ENCODE peak calls at places on chromosomes 2 and 18, in nine cellular contexts. B is epithelial cell of esophagus, Y is foreskin fibroblast, D is astrocyte, J is neuronal stem cell, L is choroid plexus epithelial cell, Z is GM23248, K is adipocyte, T is LNCaP clone FGC. C is an unnamed sample.

GRCh38 chr2:19476347-19476746 is 117.9 kb upstream of the OSR1 start:
- DNase-seq in Y (no peak), Z (no peak), K (no peak), T (peak), B (no peak), L (no peak), D (no peak), J (no peak), C (no peak)

GRCh38 chr2:109210431-109211200 is 81.6 kb downstream of the SH3RF3 start:
- DNase-seq in L (peak), K (peak), D (peak), Y (peak), J (no peak), T (no peak), Z (peak), B (peak), C (no peak)

GRCh38 chr2:98911376-98912154 is 24.5 kb downstream of the CRACDL start:
- DNase-seq in Y (peak), J (no peak), K (peak), B (peak), L (peak), T (no peak), Z (peak), D (peak), C (peak)

GRCh38 chr2:219611306-219611705 is 13.6 kb downstream of the STK11IP start:
- DNase-seq in L (no peak), T (no peak), Y (no peak), D (no peak), B (no peak), Z (no peak), J (no peak), K (no peak), C (no peak)

GRCh38 chr2:31919499-31919898 is 91.3 kb downstream of the MEMO1 start:
- DNase-seq in D (no peak), Z (no peak), B (no peak), K (no peak), L (no peak), J (no peak), T (no peak), Y (no peak), C (no peak)

GRCh38 chr2:194557993-194558392 is 1099.0 kb upstream of the SLC39A10 start:
- DNase-seq in L (no peak), K (no peak), Y (no peak), B (no peak), Z (no peak), T (no peak), J (no peak), D (no peak), C (no peak)

GRCh38 chr2:176852667-176853066 is 359.9 kb upstream of the HNRNPA3 start:
- DNase-seq in Z (no peak), L (no peak), D (no peak), K (no peak), Y (no peak), T (no peak), J (no peak), B (no peak), C (no peak)

GRCh38 chr2:189096769-189097447 is 82.7 kb downstream of the COL5A2 start:
- DNase-seq in Y (peak), K (peak), Z (peak), D (peak), T (no peak), J (no peak), B (peak), L (peak), C (peak)

GRCh38 chr2:158191076-158191566 is 89.4 kb downstream of the UPP2 start:
- DNase-seq in Z (peak), Y (no peak), B (no peak), T (no peak), L (peak), K (peak), J (no peak), D (peak), C (no peak)

GRCh38 chr2:131140581-131140980 is 35.4 kb downstream of the PLEKHB2 start:
- DNase-seq in Y (no peak), T (no peak), J (no peak), D (no peak), L (no peak), B (no peak), K (no peak), Z (no peak), C (no peak)

GRCh38 chr2:71934595-71935263 is 212.9 kb downstream of the CYP26B1 start:
- DNase-seq in D (peak), L (peak), J (no peak), Y (peak), B (no peak), K (no peak), Z (peak), T (no peak), C (no peak)

DNA sequence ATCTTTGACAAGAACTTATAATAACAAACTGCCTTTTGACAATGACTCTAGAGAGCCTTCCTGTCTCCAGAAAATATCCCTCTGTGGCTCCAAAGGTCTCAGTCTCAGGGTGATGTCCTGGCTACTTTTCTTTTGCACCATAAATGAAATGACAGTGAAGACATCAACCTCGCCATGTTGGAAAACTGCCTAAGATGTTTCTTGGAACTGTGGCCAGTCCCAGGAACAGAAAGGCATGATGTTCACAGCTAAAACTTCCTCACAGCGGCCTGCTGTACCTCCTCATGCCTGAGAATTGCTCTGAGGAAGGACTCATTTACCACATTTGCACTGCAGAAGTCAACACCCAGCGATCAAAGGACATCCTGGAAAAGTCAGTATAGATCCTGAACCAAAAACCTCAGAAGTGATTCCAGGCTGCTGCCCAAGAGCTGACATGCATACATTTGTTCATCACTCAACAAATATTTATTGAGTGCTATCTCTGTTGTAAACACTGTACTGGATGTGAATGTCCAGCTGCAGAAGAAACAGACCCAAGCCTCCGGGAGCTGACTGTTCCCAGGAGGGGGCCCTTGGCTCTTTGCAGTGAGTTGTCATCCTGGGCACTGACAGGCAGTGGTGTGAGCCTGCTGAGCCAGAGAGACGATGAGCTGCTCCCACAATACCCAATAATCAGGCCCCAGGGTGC is 64.3 kb upstream of the ACSL3 start:
- DNase-seq in L (peak), K (peak), Y (peak), J (no peak), Z (no peak), B (no peak), T (peak), D (no peak), C (peak)
- H3K4me3 ChIP-seq in L (no peak), K (no peak), Y (no peak), J (no peak), Z (no peak), B (no peak), T (peak), D (no peak), C (no peak)

GRCh38 chr2:47405757-47406156 is 2.8 kb downstream of the MSH2 start:
- DNase-seq in J (no peak), D (no peak), Y (no peak), B (no peak), L (no peak), K (no peak), T (no peak), Z (no peak), C (no peak)

GRCh38 chr2:47402805-47403691 is at the start of gene MSH2:
- DNase-seq in B (peak), T (peak), K (peak), D (peak), Z (peak), J (peak), L (peak), Y (peak), C (peak)

GRCh38 chr2:47402555-47402804 is 476 bp upstream of the MSH2 start:
- DNase-seq in T (no peak), Z (peak), Y (peak), L (peak), K (no peak), D (peak), J (no peak), B (peak), C (no peak)

GRCh38 chr2:47403829-47404228 is 873 bp downstream of the MSH2 start:
- DNase-seq in D (no peak), Z (no peak), B (peak), T (no peak), Y (no peak), K (no peak), L (no peak), J (no peak), C (no peak)

GRCh38 chr2:47404356-47404755 is 1.4 kb downstream of the MSH2 start:
- DNase-seq in T (no peak), J (no peak), Z (no peak), D (no peak), B (no peak), Y (no peak), L (no peak), K (no peak), C (no peak)
- H3K4me3 ChIP-seq in T (peak), J (peak), Z (peak), D (peak), B (peak), Y (peak), L (no peak), K (no peak), C (peak)

GRCh38 chr18:79685971-79686370 is 6.4 kb downstream of the CTDP1 start:
- DNase-seq in L (no peak), Z (no peak), T (no peak), J (no peak), B (no peak), Y (no peak), K (no peak), D (no peak), C (no peak)
- H3K4me3 ChIP-seq in L (no peak), Z (no peak), T (no peak), J (no peak), B (no peak), Y (no peak), K (no peak), D (no peak), C (no peak)

GRCh38 chr2:73825408-73825807 is 3.4 kb upstream of the STAMBP start:
- DNase-seq in K (no peak), B (no peak), J (no peak), Y (peak), L (no peak), T (no peak), Z (peak), D (no peak), C (no peak)

GRCh38 chr2:73828818-73829570 is at the start of gene STAMBP:
- DNase-seq in D (peak), T (peak), Y (peak), K (peak), L (peak), Z (peak), J (peak), B (peak), C (peak)

GRCh38 chr2:73828389-73828817 is 358 bp upstream of the STAMBP start:
- DNase-seq in B (no peak), D (no peak), Z (no peak), K (no peak), T (no peak), J (no peak), Y (no peak), L (no peak), C (no peak)

GRCh38 chr2:73827018-73827417 is 1.7 kb upstream of the STAMBP start:
- DNase-seq in L (peak), Y (peak), B (peak), K (peak), Z (peak), T (no peak), D (no peak), J (no peak), C (no peak)

GRCh38 chr2:73827660-73828388 is 937 bp upstream of the STAMBP start:
- DNase-seq in D (no peak), J (no peak), T (no peak), K (no peak), Z (no peak), Y (no peak), B (no peak), L (no peak), C (no peak)
- H3K4me3 ChIP-seq in D (no peak), J (no peak), T (peak), K (peak), Z (peak), Y (peak), B (no peak), L (no peak), C (peak)

GRCh38 chr2:39405364-39405763 is 31.7 kb downstream of the MAP4K3 start:
- DNase-seq in J (no peak), Z (no peak), Y (no peak), D (no peak), L (no peak), B (peak), T (no peak), K (no peak), C (no peak)

GRCh38 chr2:39409697-39410389 is 27.2 kb downstream of the MAP4K3 start:
- DNase-seq in T (no peak), Z (no peak), J (no peak), D (no peak), Y (no peak), L (no peak), K (no peak), B (no peak), C (no peak)

GRCh38 chr2:39408351-39409136 is 28.5 kb downstream of the MAP4K3 start:
- DNase-seq in Z (no peak), T (no peak), B (no peak), K (peak), Y (peak), J (no peak), D (no peak), L (no peak), C (no peak)

GRCh38 chr2:39411186-39411944 is 25.7 kb downstream of the MAP4K3 start:
- DNase-seq in B (peak), Y (peak), L (peak), K (peak), T (no peak), Z (peak), J (no peak), D (peak), C (peak)

GRCh38 chr2:39407516-39408296 is 29.4 kb downstream of the MAP4K3 start:
- DNase-seq in T (no peak), Y (no peak), D (no peak), J (no peak), Z (no peak), L (no peak), B (no peak), K (no peak), C (no peak)
- H3K4me3 ChIP-seq in T (no peak), Y (no peak), D (no peak), J (no peak), Z (no peak), L (no peak), B (no peak), K (no peak), C (no peak)

GRCh38 chr18:79952457-79952995 is 1.1 kb upstream of the SLC66A2 start:
- DNase-seq in K (no peak), B (no peak), T (no peak), L (no peak), D (no peak), Y (no peak), Z (no peak), J (no peak), C (no peak)
- H3K4me3 ChIP-seq in K (peak), B (peak), T (peak), L (peak), D (peak), Y (peak), Z (peak), J (peak), C (peak)

GRCh38 chr2:37560863-37561614 is 110.4 kb downstream of the CDC42EP3 start:
- DNase-seq in Y (no peak), L (peak), J (no peak), D (peak), T (no peak), Z (no peak), K (no peak), B (no peak), C (no peak)

GRCh38 chr2:37564356-37564755 is 107.1 kb downstream of the CDC42EP3 start:
- DNase-seq in Y (no peak), L (no peak), K (no peak), T (no peak), D (no peak), Z (no peak), B (no peak), J (no peak), C (no peak)

GRCh38 chr2:37563375-37564011 is 107.9 kb downstream of the CDC42EP3 start:
- DNase-seq in Z (peak), T (no peak), B (no peak), D (no peak), K (no peak), Y (no peak), J (no peak), L (no peak), C (no peak)

GRCh38 chr2:37560241-37560848 is 111.1 kb downstream of the CDC42EP3 start:
- DNase-seq in J (no peak), T (no peak), Y (no peak), D (no peak), Z (no peak), L (no peak), K (no peak), B (no peak), C (no peak)

GRCh38 chr2:37561615-37562569 is 109.5 kb downstream of the CDC42EP3 start:
- DNase-seq in B (peak), D (peak), J (no peak), L (peak), T (no peak), Y (peak), Z (peak), K (peak), C (no peak)
- H3K4me3 ChIP-seq in B (no peak), D (no peak), J (no peak), L (no peak), T (no peak), Y (no peak), Z (no peak), K (no peak), C (no peak)

GRCh38 chr2:3522851-3523481 is 3.6 kb upstream of the ADI1 start:
- DNase-seq in D (peak), L (peak), T (no peak), B (no peak), Z (peak), K (no peak), Y (peak), J (no peak), C (no peak)
- H3K4me3 ChIP-seq in D (no peak), L (no peak), T (no peak), B (no peak), Z (no peak), K (peak), Y (no peak), J (no peak), C (no peak)

GRCh38 chr18:61608306-61608705 is 275.1 kb downstream of the CDH20 start:
- DNase-seq in J (no peak), Y (no peak), B (no peak), L (no peak), Z (peak), D (no peak), K (no peak), T (no peak), C (no peak)

GRCh38 chr18:61609131-61609530 is 275.9 kb downstream of the CDH20 start:
- DNase-seq in D (no peak), T (no peak), B (no peak), Y (no peak), Z (peak), J (no peak), K (peak), L (peak), C (no peak)

GRCh38 chr18:61606759-61607158 is 273.5 kb downstream of the CDH20 start:
- DNase-seq in B (peak), K (peak), T (peak), J (peak), L (peak), Y (peak), Z (peak), D (peak), C (peak)

GRCh38 chr18:61605376-61606067 is 272.3 kb downstream of the CDH20 start:
- DNase-seq in T (no peak), K (no peak), Y (no peak), B (no peak), J (no peak), D (no peak), L (peak), Z (peak), C (no peak)

GRCh38 chr18:61606068-61606660 is 272.9 kb downstream of the CDH20 start:
- DNase-seq in T (no peak), Y (peak), D (peak), J (peak), K (no peak), Z (peak), L (peak), B (peak), C (no peak)
- H3K4me3 ChIP-seq in T (no peak), Y (peak), D (peak), J (no peak), K (peak), Z (peak), L (peak), B (peak), C (peak)

C was measured in skeletal muscle cell.